ENCODE peak calls at places on chromosomes 7 and 10, in seven cellular contexts. K is Peyer's patch, I is keratinocyte, R is left lung, W is HCT116, P is heart left ventricle, U is mammary epithelial cell. M is an unnamed sample.

GRCh38 chr7:149887311-149887710 is 13.5 kb downstream of the ATP6V0E2 start:
- DNase-seq in W (no peak), R (no peak), K (no peak), U (no peak), P (no peak), I (no peak), M (no peak)

GRCh38 chr7:55133630-55134392 is 115.0 kb downstream of the EGFR start:
- DNase-seq in I (no peak), P (peak), K (no peak), R (peak), U (peak), W (peak), M (peak)

GRCh38 chr7:150944066-150945042 is 33.8 kb downstream of the KCNH2 start:
- DNase-seq in R (peak), P (no peak), W (no peak), I (peak), K (peak), U (peak), M (no peak)

GRCh38 chr10:114724295-114724694 is 66.2 kb upstream of the ABLIM1 start:
- DNase-seq in U (peak), K (no peak), W (no peak), R (no peak), P (no peak), I (no peak), M (no peak)

GRCh38 chr10:130763491-130763890 is 548.0 kb downstream of the TCERG1L start:
- DNase-seq in U (no peak), K (peak), P (no peak), I (no peak), W (no peak), R (no peak), M (no peak)

GRCh38 chr10:48246501-48246900 is 28.0 kb downstream of the FRMPD2 start:
- DNase-seq in I (no peak), K (no peak), U (no peak), W (no peak), R (no peak), P (no peak), M (no peak)

GRCh38 chr7:85829817-85830432 is 643.1 kb upstream of the SEMA3D start:
- DNase-seq in R (no peak), P (no peak), I (no peak), K (no peak), W (no peak), U (no peak), M (no peak)

GRCh38 chr7:131109011-131109756 is 218.5 kb upstream of the MKLN1 start:
- DNase-seq in U (peak), R (no peak), W (no peak), K (no peak), I (no peak), P (no peak), M (no peak)

GRCh38 chr10:76920581-76920980 is 717.0 kb downstream of the KCNMA1 start:
- DNase-seq in K (no peak), P (no peak), U (no peak), R (no peak), I (no peak), W (no peak), M (no peak)

GRCh38 chr10:44393834-44394547 is 9.1 kb upstream of the CXCL12 start:
- DNase-seq in U (no peak), W (no peak), K (no peak), P (no peak), R (no peak), I (no peak), M (peak)

GRCh38 chr10:92757066-92757716 is 67.4 kb downstream of the HHEX start:
- DNase-seq in P (peak), K (peak), W (peak), R (peak), U (peak), I (no peak), M (peak)

GRCh38 chr10:38038107-38038931 is 27.8 kb downstream of the ZNF33A start:
- DNase-seq in W (no peak), P (no peak), K (no peak), I (no peak), R (no peak), U (no peak), M (no peak)

GRCh38 chr10:109427421-109427820 is 495.9 kb downstream of the XPNPEP1 start:
- DNase-seq in W (no peak), R (no peak), K (no peak), U (peak), P (no peak), I (no peak), M (no peak)

GRCh38 chr10:69644658-69645295 is 14.7 kb downstream of the FAM241B start:
- DNase-seq in P (peak), U (peak), W (peak), K (peak), R (peak), I (no peak), M (peak)

GRCh38 chr10:63115732-63116383 is 17.3 kb upstream of the NRBF2 start:
- DNase-seq in I (no peak), U (peak), R (peak), P (peak), W (no peak), K (no peak), M (peak)

GRCh38 chr7:158274996-158275395 is 312.6 kb downstream of the PTPRN2 start:
- DNase-seq in I (no peak), W (no peak), K (peak), P (no peak), R (peak), U (no peak), M (peak)

GRCh38 chr10:71232089-71232998 is 20.0 kb downstream of the UNC5B start:
- DNase-seq in R (peak), I (no peak), K (peak), W (no peak), U (no peak), P (peak), M (peak)

GRCh38 chr10:92238586-92239098 is 52.2 kb downstream of the CPEB3 start:
- DNase-seq in R (peak), K (peak), P (no peak), U (peak), W (no peak), I (peak), M (no peak)

GRCh38 chr7:92645114-92645497 is 54.9 kb upstream of the FAM133B start:
- DNase-seq in U (no peak), K (no peak), R (no peak), W (no peak), I (no peak), P (no peak), M (no peak)

GRCh38 chr7:84230491-84230890 is 35.9 kb upstream of the SEMA3A start:
- DNase-seq in U (no peak), R (no peak), W (no peak), I (no peak), K (no peak), P (no peak), M (no peak)

GRCh38 chr7:84228526-84228925 is 33.9 kb upstream of the SEMA3A start:
- DNase-seq in R (no peak), U (no peak), P (no peak), W (no peak), I (no peak), K (no peak), M (no peak)

GRCh38 chr7:84236398-84236797 is 41.8 kb upstream of the SEMA3A start:
- DNase-seq in P (no peak), I (no peak), W (no peak), K (no peak), R (no peak), U (peak), M (no peak)

GRCh38 chr7:84231157-84231556 is 36.6 kb upstream of the SEMA3A start:
- DNase-seq in R (no peak), W (no peak), U (peak), K (no peak), I (no peak), P (no peak), M (no peak)

DNA sequence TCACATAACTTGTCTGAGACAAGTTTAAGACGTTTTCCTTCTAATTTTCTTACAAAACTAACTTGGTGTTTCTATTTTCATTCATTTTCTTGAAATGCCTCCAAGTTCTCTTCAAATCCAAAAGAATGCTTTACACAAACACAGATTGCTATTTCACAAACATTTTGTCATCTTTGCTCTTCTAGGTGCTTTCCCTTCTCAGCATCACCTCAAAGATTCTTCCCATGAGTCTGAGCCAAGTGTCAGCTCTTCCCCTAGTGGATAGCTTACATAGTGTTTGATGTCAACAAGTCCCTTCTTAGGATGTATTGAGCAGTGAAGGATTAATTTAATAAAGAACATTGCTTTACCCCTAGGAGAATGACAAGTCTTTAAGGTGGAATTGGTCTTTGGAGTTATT is 38.1 kb upstream of the SEMA3A start:
- DNase-seq in W (no peak), I (no peak), P (no peak), R (no peak), K (no peak), U (peak), M (no peak)
- H3K27ac ChIP-seq in W (no peak), I (no peak), P (no peak), R (no peak), K (no peak), U (no peak), M (no peak)

DNA sequence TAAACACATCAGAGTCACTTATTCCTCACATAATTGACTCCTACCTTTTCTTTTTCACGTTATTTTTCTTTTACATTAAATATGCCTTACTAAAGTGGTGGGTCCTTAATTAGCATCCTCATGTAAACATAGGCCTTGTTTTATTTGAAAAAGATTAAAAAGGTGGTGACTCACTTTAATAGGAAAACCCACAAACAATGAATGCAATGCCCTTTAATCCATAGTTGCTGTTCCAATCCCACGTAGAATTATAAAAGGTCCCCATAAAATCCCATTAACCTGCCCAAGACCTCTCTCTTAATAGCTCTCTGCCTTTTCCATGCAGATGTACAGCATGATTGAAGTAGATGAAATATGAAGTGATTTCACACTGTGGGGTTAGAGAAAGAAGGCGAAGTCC is 32.2 kb downstream of the SLC16A12 start:
- DNase-seq in W (no peak), R (no peak), I (no peak), K (no peak), P (no peak), U (no peak), M (no peak)
- H3K27ac ChIP-seq in W (no peak), R (no peak), I (no peak), K (no peak), P (no peak), U (no peak), M (no peak)

DNA sequence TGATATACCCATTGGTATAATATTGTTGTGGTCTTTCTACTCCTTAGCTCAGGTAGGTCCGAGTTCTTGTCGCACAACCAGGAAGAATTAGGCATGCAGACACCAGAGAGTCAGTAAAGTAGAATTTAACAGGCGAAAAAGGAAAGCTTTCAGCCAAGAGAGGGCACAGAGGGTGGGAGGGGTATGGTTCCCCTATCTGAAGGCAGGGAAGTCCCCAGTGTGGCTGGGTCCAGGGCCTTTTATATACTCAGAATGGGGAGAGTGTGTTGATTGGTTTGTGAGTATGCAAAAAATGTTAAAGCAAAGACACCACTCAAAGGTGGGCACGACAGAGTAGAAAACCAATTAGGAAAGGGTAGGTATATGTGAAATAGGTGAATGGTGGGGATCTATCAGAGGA is 53.9 kb downstream of the IMMP2L start:
- DNase-seq in I (no peak), R (no peak), U (no peak), P (no peak), K (no peak), W (no peak), M (no peak)
- H3K27ac ChIP-seq in I (no peak), R (no peak), U (no peak), P (no peak), K (no peak), W (no peak), M (no peak)

DNA sequence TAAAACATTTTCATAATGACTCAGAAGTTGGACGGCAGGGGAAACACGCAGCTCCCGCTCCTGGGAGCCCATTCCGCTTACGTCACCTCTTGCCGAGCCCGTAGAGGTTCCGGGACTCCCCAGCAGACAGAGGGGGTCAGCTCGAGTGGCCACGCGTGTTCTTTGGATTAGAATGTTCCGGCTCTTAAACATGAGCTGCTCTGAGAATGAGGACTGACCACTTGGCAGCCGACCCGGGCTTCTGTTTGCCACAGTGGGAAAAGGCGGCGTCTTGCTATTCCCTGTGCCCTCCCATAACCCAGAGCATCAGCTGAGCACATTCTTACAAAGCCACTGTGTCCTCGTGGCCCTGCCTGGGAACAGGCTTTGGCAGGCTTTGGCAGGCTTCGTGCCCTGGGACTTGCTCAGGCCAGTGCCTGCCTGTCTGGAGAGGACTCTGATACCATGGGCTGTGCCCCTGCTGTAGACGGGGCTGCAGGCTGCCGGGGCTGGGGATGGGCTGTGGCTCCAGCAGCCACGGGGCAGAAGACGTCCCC is 40.1 kb downstream of the PFKP start:
- DNase-seq in K (no peak), U (peak), I (peak), W (no peak), R (peak), P (peak), M (peak)
- H3K27ac ChIP-seq in K (no peak), U (peak), I (peak), W (no peak), R (peak), P (peak), M (peak)

GRCh38 chr10:112288526-112288925 is 5.3 kb downstream of the TECTB start:
- DNase-seq in U (no peak), P (no peak), I (no peak), R (no peak), K (no peak), W (no peak), M (no peak)
- H3K27ac ChIP-seq in U (no peak), P (no peak), I (no peak), R (no peak), K (no peak), W (no peak), M (no peak)

DNA sequence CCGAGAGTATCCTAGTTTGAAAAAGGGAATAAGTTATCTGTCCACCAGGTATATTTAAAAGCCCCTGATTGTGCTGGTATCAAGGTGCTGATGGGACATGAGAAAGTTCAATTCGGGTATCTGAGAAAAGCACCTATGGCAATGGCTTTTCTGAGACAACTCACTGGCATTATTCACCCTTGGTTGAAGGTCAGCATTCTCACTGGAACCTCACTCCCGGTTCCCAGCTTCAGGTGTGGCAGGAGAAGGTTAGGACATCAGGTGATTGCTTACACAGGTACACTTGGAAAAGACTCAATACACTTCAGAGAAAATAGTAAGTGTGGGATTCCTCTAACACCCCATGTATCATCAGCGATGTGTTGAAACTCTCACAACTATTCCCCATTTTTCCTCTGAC is 643.1 kb downstream of the INHBA start:
- DNase-seq in U (peak), K (no peak), P (no peak), R (no peak), W (no peak), I (no peak), M (no peak)
- H3K27ac ChIP-seq in U (no peak), K (peak), P (no peak), R (no peak), W (no peak), I (no peak), M (no peak)

M was measured in ascending aorta.